ENCODE peak calls at places on chromosomes 2 and 18, in nine cellular contexts. I is aorta, Z is K562, F is SJSA1, C is kidney, T is H9, D is Peyer's patch, P is prostate gland, K is right cardiac atrium. E is an unnamed sample. For H3K4me1, the result is how much of the 10 kb centered on the place peaks cover.

GRCh38 chr2:178469219-178469849 is 9.1 kb downstream of the FKBP7 start:
- DNase-seq in Z (no peak), T (no peak), K (no peak), P (no peak), I (no peak), F (no peak), C (no peak), D (no peak), E (no peak)

GRCh38 chr2:169026056-169026455 is 5.1 kb downstream of the ABCB11 start:
- DNase-seq in T (no peak), Z (no peak), K (no peak), F (no peak), C (no peak), D (no peak), I (no peak), P (no peak), E (no peak)

GRCh38 chr2:20646446-20646845 is 4.5 kb downstream of the HS1BP3 start:
- DNase-seq in F (no peak), D (no peak), K (no peak), P (no peak), I (no peak), T (no peak), C (peak), Z (no peak), E (no peak)

GRCh38 chr2:69770193-69770702 is 28.3 kb downstream of the ANXA4 start:
- DNase-seq in D (no peak), T (no peak), C (no peak), Z (peak), K (no peak), F (peak), P (peak), I (peak), E (no peak)

GRCh38 chr18:68735498-68736343 is 20.8 kb upstream of the TMX3 start:
- DNase-seq in D (no peak), F (peak), C (no peak), Z (peak), I (no peak), T (no peak), P (no peak), K (no peak), E (no peak)

GRCh38 chr18:27954226-27954625 is 222.7 kb downstream of the CDH2 start:
- DNase-seq in I (no peak), C (no peak), Z (no peak), P (no peak), F (no peak), D (no peak), K (no peak), T (no peak), E (no peak)

GRCh38 chr18:3612315-3612714 is 162.3 kb downstream of the TGIF1 start:
- DNase-seq in T (no peak), I (no peak), Z (no peak), C (no peak), F (no peak), P (no peak), K (no peak), D (no peak), E (no peak)

GRCh38 chr2:135052997-135053474 is 944 bp downstream of the RAB3GAP1 start:
- DNase-seq in D (no peak), T (no peak), C (no peak), K (no peak), Z (peak), F (peak), P (no peak), I (no peak), E (no peak)

GRCh38 chr18:13120967-13121586 is 97.5 kb upstream of the LDLRAD4 start:
- DNase-seq in I (no peak), P (no peak), T (no peak), Z (no peak), F (no peak), D (no peak), C (no peak), K (no peak), E (no peak)

GRCh38 chr2:217949448-217949847 is 53.3 kb downstream of the TNS1 start:
- DNase-seq in D (no peak), C (no peak), T (no peak), Z (no peak), K (no peak), F (no peak), P (no peak), I (no peak), E (no peak)

GRCh38 chr2:68935471-68935870 is 17.2 kb downstream of the GKN2 start:
- DNase-seq in Z (no peak), P (no peak), F (no peak), C (no peak), T (no peak), D (no peak), K (no peak), I (no peak), E (no peak)

GRCh38 chr18:79944126-79944731 is 7.2 kb downstream of the SLC66A2 start:
- DNase-seq in P (no peak), Z (no peak), I (peak), F (no peak), K (peak), D (peak), T (peak), C (no peak), E (no peak)

GRCh38 chr2:203361922-203362321 is 33.7 kb downstream of the ABI2 start:
- DNase-seq in P (no peak), I (no peak), D (no peak), F (no peak), C (no peak), T (no peak), K (no peak), Z (no peak), E (no peak)

GRCh38 chr2:101815739-101816391 is 118.4 kb downstream of the MAP4K4 start:
- DNase-seq in K (no peak), C (no peak), T (no peak), P (no peak), I (no peak), F (no peak), Z (no peak), D (no peak), E (no peak)

GRCh38 chr2:101816598-101816997 is 119.1 kb downstream of the MAP4K4 start:
- DNase-seq in K (no peak), Z (no peak), I (no peak), F (no peak), C (no peak), D (no peak), P (no peak), T (no peak), E (no peak)

GRCh38 chr2:101815154-101815553 is 117.6 kb downstream of the MAP4K4 start:
- DNase-seq in F (no peak), P (no peak), Z (no peak), D (no peak), I (no peak), C (no peak), T (no peak), K (no peak), E (no peak)

GRCh38 chr2:101818531-101819451 is 121.3 kb downstream of the MAP4K4 start:
- DNase-seq in P (no peak), I (no peak), K (no peak), D (no peak), T (no peak), C (no peak), F (peak), Z (no peak), E (no peak)

GRCh38 chr2:101817488-101817887 is 120.0 kb downstream of the MAP4K4 start:
- DNase-seq in D (no peak), I (no peak), P (no peak), K (no peak), T (no peak), Z (no peak), C (no peak), F (no peak), E (no peak)
- H3K4me1 ChIP-seq in D (under half), I (under half), P (under half), K (under half), T (under half), Z (under half), C (under half), F (under half), E (under half)

GRCh38 chr2:126154256-126154655 is 501.7 kb upstream of the GYPC start:
- DNase-seq in D (no peak), K (no peak), Z (no peak), I (no peak), T (no peak), C (no peak), F (no peak), P (no peak), E (no peak)
- H3K27ac ChIP-seq in D (no peak), K (no peak), Z (no peak), I (no peak), T (no peak), C (no peak), F (no peak), P (no peak), E (no peak)

DNA sequence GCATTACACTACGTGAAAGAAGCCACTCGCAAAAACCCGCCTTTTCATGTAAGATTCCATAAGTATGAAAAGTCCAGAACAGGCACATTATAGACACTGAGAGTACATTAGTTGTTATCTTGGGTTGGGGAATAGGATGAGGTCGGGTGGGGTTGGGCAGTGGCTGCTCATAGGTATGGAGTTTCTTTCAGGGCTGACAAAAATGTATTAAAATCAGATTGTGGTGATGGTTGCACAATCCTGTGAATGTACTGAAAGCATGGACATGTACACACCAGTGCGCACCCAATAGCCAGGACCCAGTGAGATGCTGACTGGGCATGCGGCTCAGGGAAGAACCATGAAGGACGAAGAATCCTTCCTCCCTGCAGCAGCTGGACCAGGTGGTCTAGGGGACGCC is 50.3 kb downstream of the MBP start:
- DNase-seq in D (no peak), C (no peak), Z (no peak), F (no peak), K (no peak), I (no peak), T (no peak), P (no peak), E (no peak)
- H3K4me1 ChIP-seq in D (under half), C (under half), Z (under half), F (under half), K (under half), I (under half), T (under half), P (under half), E (under half)

GRCh38 chr2:96253006-96253405 is 12.8 kb downstream of the TMEM127 start:
- DNase-seq in F (no peak), C (peak), K (no peak), T (no peak), P (no peak), I (no peak), D (no peak), Z (no peak), E (no peak)

GRCh38 chr2:96254592-96254991 is 11.2 kb downstream of the TMEM127 start:
- DNase-seq in K (peak), T (no peak), F (no peak), P (no peak), D (no peak), Z (no peak), C (peak), I (no peak), E (no peak)

GRCh38 chr2:96259497-96259921 is 6.3 kb downstream of the TMEM127 start:
- DNase-seq in D (peak), K (no peak), Z (no peak), T (no peak), C (peak), I (peak), F (no peak), P (no peak), E (no peak)

GRCh38 chr2:96258393-96259022 is 7.3 kb downstream of the TMEM127 start:
- DNase-seq in I (no peak), C (no peak), T (no peak), P (no peak), D (no peak), F (no peak), Z (no peak), K (no peak), E (no peak)

DNA sequence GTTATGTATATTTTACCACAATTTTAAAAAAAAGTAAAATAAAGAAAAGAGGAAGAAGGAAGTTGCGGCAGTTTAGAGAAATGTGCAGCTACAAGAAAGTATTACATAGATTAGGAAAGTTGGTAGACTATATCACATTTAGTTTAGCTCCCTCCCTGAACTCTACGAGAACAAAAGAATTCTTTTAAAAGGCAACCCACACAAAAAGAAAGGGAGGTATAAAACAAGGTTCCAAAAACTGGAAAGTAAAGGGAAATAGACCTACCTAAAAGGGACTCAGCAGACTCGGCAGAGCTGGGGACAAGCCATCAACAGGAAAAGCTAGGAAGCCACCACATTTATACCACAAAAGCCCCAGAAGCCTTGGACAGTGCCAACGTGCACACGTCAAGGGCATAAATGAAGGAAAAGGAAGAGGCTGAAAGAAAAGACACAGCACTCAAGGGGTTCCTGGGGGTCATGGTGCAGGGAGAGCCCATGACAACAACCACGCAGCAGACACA is 9.1 kb downstream of the TMEM127 start:
- DNase-seq in D (no peak), T (no peak), P (no peak), C (peak), F (no peak), K (no peak), Z (no peak), I (peak), E (no peak)
- H3K27ac ChIP-seq in D (peak), T (no peak), P (no peak), C (peak), F (no peak), K (peak), Z (no peak), I (no peak), E (peak)

GRCh38 chr2:55025627-55026026 is 24.6 kb downstream of the RTN4 start:
- DNase-seq in I (no peak), T (no peak), D (no peak), K (no peak), Z (no peak), F (no peak), C (no peak), P (no peak), E (no peak)
- H3K4me1 ChIP-seq in I (under half), T (under half), D (under half), K (under half), Z (under half), F (under half), C (under half), P (under half), E (under half)

GRCh38 chr2:182064024-182064880 is 78.6 kb downstream of the PPP1R1C start:
- DNase-seq in Z (no peak), K (peak), T (no peak), D (no peak), C (peak), F (no peak), P (no peak), I (peak), E (no peak)
- H3K27ac ChIP-seq in Z (no peak), K (peak), T (no peak), D (no peak), C (no peak), F (no peak), P (no peak), I (peak), E (peak)

GRCh38 chr18:11578799-11579198 is 30.6 kb upstream of the SLC35G4 start:
- DNase-seq in I (no peak), P (no peak), K (no peak), D (no peak), F (no peak), Z (no peak), T (no peak), C (no peak), E (no peak)

GRCh38 chr18:11579916-11580315 is 29.5 kb upstream of the SLC35G4 start:
- DNase-seq in I (no peak), D (no peak), P (no peak), C (no peak), K (no peak), Z (no peak), T (no peak), F (no peak), E (no peak)

GRCh38 chr18:11577271-11578112 is 31.9 kb upstream of the SLC35G4 start:
- DNase-seq in P (no peak), D (no peak), Z (no peak), T (no peak), K (no peak), I (no peak), F (no peak), C (no peak), E (no peak)

GRCh38 chr18:11585596-11585995 is 23.8 kb upstream of the SLC35G4 start:
- DNase-seq in K (no peak), F (no peak), T (no peak), C (no peak), Z (no peak), P (no peak), D (no peak), I (no peak), E (no peak)

GRCh38 chr18:11581286-11581685 is 28.1 kb upstream of the SLC35G4 start:
- DNase-seq in T (no peak), I (no peak), F (no peak), K (no peak), C (no peak), Z (no peak), D (no peak), P (no peak), E (no peak)
- H3K4me1 ChIP-seq in T (under half), I (under half), F (under half), K (under half), C (under half), Z (under half), D (under half), P (under half), E (under half)

DNA sequence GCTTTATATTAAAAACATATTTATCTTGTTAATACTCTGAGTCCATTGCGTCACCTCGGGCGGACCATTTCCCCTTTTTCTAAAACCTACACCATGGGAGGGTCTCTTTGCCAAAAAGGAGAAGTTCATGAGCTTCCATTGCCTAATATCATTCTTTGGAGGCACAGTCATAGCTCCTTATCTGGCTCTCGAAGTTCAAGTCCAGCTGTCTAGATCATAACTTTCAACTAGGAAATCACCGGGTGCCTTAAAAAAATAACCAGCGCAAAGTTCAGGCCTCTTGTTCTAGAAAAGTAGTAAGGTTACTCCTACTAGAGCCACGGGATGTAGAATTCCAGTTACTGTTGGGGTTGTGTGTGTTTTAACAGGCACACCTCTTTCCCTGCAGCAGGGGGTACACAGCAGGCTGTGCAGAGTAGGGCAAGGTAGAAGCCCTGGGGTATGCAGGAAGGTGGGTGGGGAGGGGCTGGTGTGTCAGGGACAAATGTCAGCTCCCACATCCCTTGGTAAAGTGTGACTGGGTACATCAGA is 50.6 kb downstream of the LRRFIP1 start:
- DNase-seq in I (no peak), K (peak), D (no peak), Z (peak), T (no peak), F (no peak), C (no peak), P (no peak), E (peak)
- H3K27ac ChIP-seq in I (peak), K (peak), D (peak), Z (no peak), T (no peak), F (no peak), C (peak), P (peak), E (peak)

DNA sequence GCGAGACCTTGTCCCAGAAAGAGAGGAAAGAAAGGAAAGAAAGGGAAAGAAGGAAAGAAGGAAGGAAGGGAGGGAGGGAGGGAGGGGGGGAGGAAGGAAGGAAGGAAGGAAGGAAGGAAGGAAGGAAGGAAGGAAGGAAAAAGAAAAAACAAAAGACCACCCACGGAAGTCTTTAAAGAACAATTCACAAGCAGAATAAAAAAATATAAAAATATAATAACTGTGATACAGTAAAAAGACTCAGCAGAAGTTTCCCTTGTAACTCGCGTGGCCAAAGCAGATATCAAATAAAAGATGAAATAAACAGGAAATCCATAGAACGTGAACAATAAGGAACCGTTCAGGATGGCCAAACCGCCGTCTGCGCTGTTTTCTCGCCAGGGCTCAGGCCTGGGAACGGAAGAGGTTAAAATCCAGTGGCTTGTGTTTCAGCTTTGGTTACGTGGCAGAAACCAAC is 1.2 kb upstream of the SLC1A4 start:
- DNase-seq in I (no peak), F (no peak), Z (no peak), D (no peak), T (no peak), K (no peak), P (no peak), C (no peak), E (no peak)
- H3K4me1 ChIP-seq in I (under half), F (under half), Z (under half), D (under half), T (under half), K (under half), P (under half), C (under half), E (under half)